ENCODE peak calls at places on chromosomes 13 and 19, in ten cellular contexts. A is bronchial epithelial cell, X is T-cell, V is choroid plexus epithelial cell, D is NCI-H1105, F is AG09319, I is midbrain, G is astrocyte of the cerebellum, S is HAP-1, W is mesendoderm. T is an unnamed sample.

GRCh38 chr13:31982540-31982939 is 49.0 kb upstream of the FRY start:
- DNase-seq in A (peak; percentile 97), X (no peak), V (peak; percentile 98), D (peak; percentile 46), F (peak; percentile 46), I (peak; percentile 5), G (peak; percentile 87), S (no peak), W (no peak), T (no peak)

GRCh38 chr13:90154311-90154960 is 1193.1 kb upstream of the MIR17HG start:
- DNase-seq in A (peak; percentile 57), X (no peak), V (no peak), D (no peak), F (no peak), I (no peak), G (no peak), S (no peak), W (peak; percentile 8), T (no peak)

GRCh38 chr19:11881151-11881800 is 6.3 kb upstream of the ZNF69 start:
- DNase-seq in A (peak; percentile 40), X (peak; percentile 36), V (peak; percentile 73), D (peak; percentile 50), F (no peak), I (peak; percentile 55), G (peak; percentile 27), S (peak; percentile 21), W (peak; percentile 77), T (peak; percentile 50)

GRCh38 chr19:42306646-42307045 is 4.2 kb upstream of the PAFAH1B3 start:
- DNase-seq in A (no peak), X (no peak), V (no peak), D (no peak), F (no peak), I (no peak), G (no peak), S (no peak), W (peak; percentile 46), T (no peak)

GRCh38 chr13:50389726-50390125 is 374.5 kb downstream of the KCNRG start:
- DNase-seq in A (no peak), X (no peak), V (no peak), D (no peak), F (no peak), I (no peak), G (no peak), S (no peak), W (no peak), T (no peak)

GRCh38 chr19:7292950-7293794 is 1.0 kb downstream of the INSR start:
- DNase-seq in A (no peak), X (no peak), V (no peak), D (no peak), F (no peak), I (peak; percentile 13), G (no peak), S (no peak), W (peak; percentile 12), T (no peak)

GRCh38 chr13:79548886-79549285 is 67.9 kb downstream of the NDFIP2 start:
- DNase-seq in A (peak; percentile 16), X (no peak), V (peak; percentile 42), D (no peak), F (no peak), I (no peak), G (peak; percentile 9), S (no peak), W (peak; percentile 18), T (no peak)

GRCh38 chr13:50156140-50156539 is 140.9 kb downstream of the KCNRG start:
- DNase-seq in A (peak; percentile 66), X (no peak), V (peak; percentile 84), D (no peak), F (no peak), I (no peak), G (peak; percentile 43), S (peak; percentile 27), W (no peak), T (no peak)

GRCh38 chr13:66462187-66462586 is 767.9 kb downstream of the PCDH9 start:
- DNase-seq in A (no peak), X (no peak), V (no peak), D (no peak), F (no peak), I (no peak), G (no peak), S (no peak), W (no peak), T (no peak)

GRCh38 chr13:100423375-100423774 is 165.2 kb downstream of the GGACT start:
- DNase-seq in A (peak; percentile 65), X (no peak), V (peak; percentile 66), D (no peak), F (no peak), I (no peak), G (no peak), S (no peak), W (no peak), T (no peak)

GRCh38 chr19:54430306-54431254 is 15.3 kb downstream of the TTYH1 start:
- DNase-seq in A (no peak), X (peak; percentile 38), V (peak; percentile 52), D (no peak), F (no peak), I (peak; percentile 65), G (no peak), S (peak; percentile 55), W (peak; percentile 91), T (no peak)

GRCh38 chr13:19184176-19184575 is 2.6 kb upstream of the TUBA3C start:
- DNase-seq in A (no peak), X (no peak), V (no peak), D (no peak), F (no peak), I (no peak), G (no peak), S (no peak), W (no peak), T (no peak)

GRCh38 chr13:99313473-99313872 is 6.3 kb upstream of the GPR183 start:
- DNase-seq in A (no peak), X (no peak), V (no peak), D (no peak), F (no peak), I (peak; percentile 19), G (no peak), S (no peak), W (peak; percentile 27), T (no peak)

GRCh38 chr19:58153386-58153785 is 2.8 kb upstream of the ZNF329 start:
- DNase-seq in A (no peak), X (no peak), V (no peak), D (no peak), F (no peak), I (no peak), G (no peak), S (no peak), W (no peak), T (no peak)

T was measured in central memory CD4-positive, alpha-beta T cell.